ENCODE peak calls at places on chromosome 1, in seven cellular contexts. H, I, B, K, M, W and P are unnamed samples.

GRCh38 chr1:166840309-166841302 is 1.3 kb downstream of the POGK start:
- DNase-seq in B (peak; percentile 29), K (no peak), I (no peak), W (no peak), H (no peak), M (peak; percentile 40), P (no peak)

GRCh38 chr1:18646776-18647410 is 16.2 kb downstream of the PAX7 start:
- DNase-seq in I (no peak), K (no peak), H (no peak), B (no peak), M (no peak), W (no peak), P (no peak)

GRCh38 chr1:113178522-113178921 is 105.5 kb downstream of the LRIG2 start:
- DNase-seq in K (no peak), B (no peak), M (no peak), I (no peak), W (no peak), H (no peak), P (no peak)

GRCh38 chr1:188023206-188023605 is 1194.5 kb downstream of the PLA2G4A start:
- DNase-seq in I (no peak), B (no peak), H (no peak), W (no peak), M (peak; percentile 62), K (no peak), P (no peak)

GRCh38 chr1:234631721-234632125 is 21.7 kb upstream of the IRF2BP2 start:
- DNase-seq in H (no peak), M (peak; percentile 93), K (no peak), B (no peak), W (peak; percentile 53), I (no peak), P (no peak)

GRCh38 chr1:56374026-56374974 is 205.1 kb downstream of the PLPP3 start:
- DNase-seq in W (no peak), I (no peak), H (no peak), K (no peak), B (no peak), M (no peak), P (no peak)

GRCh38 chr1:228004331-228004871 is 2.4 kb upstream of the WNT3A start:
- DNase-seq in I (no peak), M (peak; percentile 35), K (no peak), W (peak; percentile 62), B (peak; percentile 30), H (peak; percentile 35), P (no peak)

GRCh38 chr1:171075041-171075440 is 15.7 kb upstream of the FMO3 start:
- DNase-seq in K (no peak), H (no peak), W (no peak), M (no peak), I (no peak), B (no peak), P (no peak)

GRCh38 chr1:151991663-151992344 is 1.9 kb downstream of the S100A10 start:
- DNase-seq in K (no peak), I (no peak), W (no peak), H (no peak), M (no peak), B (no peak), P (no peak)

GRCh38 chr1:16254263-16254948 is 17.4 kb upstream of the CPLANE2 start:
- DNase-seq in M (no peak), K (no peak), H (no peak), I (no peak), W (no peak), B (no peak), P (no peak)

GRCh38 chr1:193730017-193730416 is 543.6 kb upstream of the B3GALT2 start:
- DNase-seq in W (no peak), I (no peak), K (no peak), B (no peak), H (no peak), M (peak; percentile 43), P (no peak)

GRCh38 chr1:226738421-226738994 is 574 bp downstream of the ITPKB start:
- DNase-seq in B (no peak), W (no peak), M (peak; percentile 16), I (no peak), K (no peak), H (no peak), P (peak; percentile 32)

GRCh38 chr1:168312718-168313604 is 32.3 kb downstream of the TBX19 start:
- DNase-seq in B (no peak), H (no peak), I (no peak), K (no peak), M (peak; percentile 66), W (no peak), P (no peak)

GRCh38 chr1:33624261-33624990 is 152.0 kb downstream of the ZSCAN20 start:
- DNase-seq in I (no peak), H (no peak), W (no peak), K (no peak), M (no peak), B (no peak), P (no peak)

GRCh38 chr1:92862605-92863004 is 30.8 kb downstream of the RPL5 start:
- DNase-seq in W (no peak), M (no peak), H (no peak), B (no peak), K (no peak), I (no peak), P (no peak)

GRCh38 chr1:198155253-198155652 is 1.5 kb upstream of the NEK7 start:
- DNase-seq in B (no peak), I (no peak), K (peak; percentile 59), W (no peak), H (no peak), M (peak; percentile 48), P (no peak)

GRCh38 chr1:238061967-238062613 is 171.4 kb upstream of the ZP4 start:
- DNase-seq in B (no peak), H (no peak), W (no peak), I (no peak), K (peak; percentile 13), M (peak; percentile 89), P (no peak)